ENCODE peak calls at places on chromosomes 5 and 9, in ten cellular contexts. H, S, M, C, J, A, P, V, O and E are unnamed samples. For H3K79me2, the result is how much of the 10 kb centered on the place peaks cover.

GRCh38 chr5:159099049-159099760 is 511 bp downstream of the EBF1 start:
- DNase-seq in H (peak), S (peak), M (peak), C (peak), J (peak), A (peak), P (peak), V (no peak), O (peak), E (no peak)

GRCh38 chr9:98022447-98022846 is 34.1 kb upstream of the NANS start:
- DNase-seq in H (no peak), S (no peak), M (no peak), C (no peak), J (peak), A (no peak), P (no peak), V (no peak), O (no peak), E (no peak)

GRCh38 chr5:136130581-136130980 is 2.1 kb upstream of the SMAD5 start:
- DNase-seq in H (no peak), S (no peak), M (no peak), C (no peak), J (no peak), A (no peak), P (no peak), V (no peak), O (no peak), E (no peak)

GRCh38 chr5:107671742-107672211 is 1.0 kb upstream of the EFNA5 start:
- DNase-seq in H (peak), S (peak), M (peak), C (peak), J (peak), A (peak), P (peak), V (peak), O (no peak), E (no peak)

GRCh38 chr5:38837416-38837815 is 8.4 kb upstream of the OSMR start:
- DNase-seq in H (no peak), S (no peak), M (no peak), C (no peak), J (no peak), A (no peak), P (no peak), V (no peak), O (no peak), E (no peak)

GRCh38 chr5:179777456-179777855 is 16.3 kb upstream of the LTC4S start:
- DNase-seq in H (no peak), S (no peak), M (no peak), C (no peak), J (no peak), A (no peak), P (no peak), V (no peak), O (no peak), E (no peak)

GRCh38 chr9:129648092-129648763 is 6.3 kb upstream of the ASB6 start:
- DNase-seq in H (no peak), S (no peak), M (no peak), C (no peak), J (no peak), A (no peak), P (no peak), V (no peak), O (no peak), E (no peak)

GRCh38 chr5:429453-430188 is 13.4 kb upstream of the EXOC3 start:
- DNase-seq in H (peak), S (no peak), M (no peak), C (no peak), J (peak), A (no peak), P (no peak), V (no peak), O (no peak), E (no peak)

GRCh38 chr9:99167694-99168093 is 54.0 kb downstream of the ALG2 start:
- DNase-seq in H (no peak), S (no peak), M (no peak), C (no peak), J (no peak), A (no peak), P (no peak), V (no peak), O (no peak), E (no peak)

GRCh38 chr9:27333241-27334052 is 36.5 kb upstream of the EQTN start:
- DNase-seq in H (peak), S (peak), M (peak), C (peak), J (peak), A (peak), P (peak), V (peak), O (peak), E (peak)

GRCh38 chr9:9625248-9625647 is 987.6 kb downstream of the PTPRD start:
- DNase-seq in H (no peak), S (no peak), M (no peak), C (no peak), J (no peak), A (no peak), P (no peak), V (no peak), O (no peak), E (no peak)

GRCh38 chr5:88659529-88660325 is 223.3 kb downstream of the MEF2C start:
- DNase-seq in H (peak), S (no peak), M (peak), C (peak), J (no peak), A (peak), P (peak), V (no peak), O (peak), E (no peak)

GRCh38 chr5:167783145-167783817 is 508.2 kb upstream of the WWC1 start:
- DNase-seq in H (no peak), S (no peak), M (no peak), C (no peak), J (peak), A (no peak), P (no peak), V (no peak), O (no peak), E (no peak)

GRCh38 chr9:76510041-76510440 is 51.1 kb downstream of the GCNT1 start:
- DNase-seq in H (no peak), S (no peak), M (no peak), C (no peak), J (peak), A (no peak), P (no peak), V (no peak), O (no peak), E (no peak)

GRCh38 chr9:98317134-98317857 is 61.8 kb upstream of the TBC1D2 start:
- DNase-seq in H (no peak), S (peak), M (no peak), C (no peak), J (peak), A (no peak), P (no peak), V (no peak), O (no peak), E (no peak)

GRCh38 chr5:67160985-67161384 is 35.6 kb downstream of the CD180 start:
- DNase-seq in H (no peak), S (peak), M (no peak), C (no peak), J (peak), A (no peak), P (no peak), V (no peak), O (no peak), E (peak)

GRCh38 chr5:80181618-80182211 is 74.1 kb downstream of the SERINC5 start:
- DNase-seq in H (no peak), S (peak), M (peak), C (peak), J (no peak), A (no peak), P (no peak), V (peak), O (peak), E (no peak)

GRCh38 chr9:68749579-68750159 is 44.6 kb downstream of the PIP5K1B start:
- DNase-seq in H (no peak), S (no peak), M (no peak), C (no peak), J (no peak), A (peak), P (no peak), V (no peak), O (no peak), E (no peak)

GRCh38 chr5:62720036-62720441 is 141.4 kb downstream of the LRRC70 start:
- DNase-seq in H (peak), S (peak), M (peak), C (peak), J (peak), A (peak), P (peak), V (peak), O (peak), E (no peak)

GRCh38 chr5:27472000-27472763 is 433.8 kb upstream of the CDH9 start:
- DNase-seq in H (peak), S (no peak), M (peak), C (peak), J (peak), A (peak), P (peak), V (no peak), O (no peak), E (no peak)

GRCh38 chr9:88529496-88529895 is 5.5 kb upstream of the NXNL2 start:
- DNase-seq in H (no peak), S (no peak), M (no peak), C (no peak), J (no peak), A (no peak), P (no peak), V (no peak), O (no peak), E (no peak)

GRCh38 chr5:133825631-133826289 is 142.7 kb downstream of the C5orf15 start:
- DNase-seq in H (no peak), S (no peak), M (peak), C (no peak), J (no peak), A (no peak), P (no peak), V (no peak), O (peak), E (no peak)

GRCh38 chr9:122379340-122379739 is 8.5 kb downstream of the PTGS1 start:
- DNase-seq in H (no peak), S (no peak), M (peak), C (no peak), J (no peak), A (no peak), P (no peak), V (no peak), O (peak), E (no peak)

GRCh38 chr5:145218982-145219381 is 616.2 kb downstream of the PRELID2 start:
- DNase-seq in H (no peak), S (no peak), M (no peak), C (no peak), J (no peak), A (no peak), P (no peak), V (no peak), O (no peak), E (no peak)

GRCh38 chr5:35644543-35644942 is 26.9 kb downstream of the SPEF2 start:
- DNase-seq in H (peak), S (no peak), M (no peak), C (no peak), J (no peak), A (peak), P (no peak), V (no peak), O (peak), E (no peak)

GRCh38 chr9:99411068-99411467 is 189.0 kb downstream of the SEC61B start:
- DNase-seq in H (no peak), S (peak), M (no peak), C (no peak), J (peak), A (no peak), P (no peak), V (no peak), O (no peak), E (no peak)

GRCh38 chr9:137618105-137619067 is at the start of gene EHMT1:
- DNase-seq in H (peak), S (peak), M (peak), C (peak), J (peak), A (peak), P (peak), V (peak), O (peak), E (no peak)

GRCh38 chr5:140647042-140647341 is 438 bp downstream of the NDUFA2 start:
- DNase-seq in H (no peak), S (no peak), M (no peak), C (peak), J (no peak), A (no peak), P (no peak), V (no peak), O (no peak), E (no peak)

GRCh38 chr9:120886490-120886967 is 9.5 kb upstream of the PHF19 start:
- DNase-seq in H (no peak), S (peak), M (no peak), C (no peak), J (peak), A (no peak), P (no peak), V (no peak), O (peak), E (no peak)

GRCh38 chr5:166031926-166032325 is 2259.5 kb upstream of the WWC1 start:
- DNase-seq in H (no peak), S (peak), M (no peak), C (peak), J (no peak), A (no peak), P (no peak), V (no peak), O (no peak), E (peak)

GRCh38 chr5:133336121-133336968 is 276.0 kb downstream of the FSTL4 start:
- DNase-seq in H (no peak), S (peak), M (no peak), C (no peak), J (no peak), A (no peak), P (no peak), V (no peak), O (no peak), E (no peak)

GRCh38 chr5:68054625-68055024 is 160.9 kb upstream of the PIK3R1 start:
- DNase-seq in H (no peak), S (no peak), M (no peak), C (no peak), J (no peak), A (peak), P (no peak), V (no peak), O (no peak), E (no peak)

GRCh38 chr9:29214702-29215248 is 1641.5 kb upstream of the C9orf72 start:
- DNase-seq in H (peak), S (no peak), M (no peak), C (peak), J (no peak), A (peak), P (peak), V (no peak), O (no peak), E (no peak)

GRCh38 chr5:980001-980588 is 28.5 kb upstream of the NKD2 start:
- DNase-seq in H (peak), S (no peak), M (no peak), C (peak), J (no peak), A (peak), P (peak), V (no peak), O (no peak), E (no peak)

GRCh38 chr9:13661014-13661413 is 381.5 kb upstream of the MPDZ start:
- DNase-seq in H (no peak), S (no peak), M (peak), C (no peak), J (no peak), A (no peak), P (no peak), V (no peak), O (no peak), E (no peak)

GRCh38 chr5:150512368-150512747 is 4.4 kb downstream of the NDST1 start:
- DNase-seq in H (no peak), S (no peak), M (no peak), C (no peak), J (no peak), A (no peak), P (no peak), V (no peak), O (no peak), E (no peak)

DNA sequence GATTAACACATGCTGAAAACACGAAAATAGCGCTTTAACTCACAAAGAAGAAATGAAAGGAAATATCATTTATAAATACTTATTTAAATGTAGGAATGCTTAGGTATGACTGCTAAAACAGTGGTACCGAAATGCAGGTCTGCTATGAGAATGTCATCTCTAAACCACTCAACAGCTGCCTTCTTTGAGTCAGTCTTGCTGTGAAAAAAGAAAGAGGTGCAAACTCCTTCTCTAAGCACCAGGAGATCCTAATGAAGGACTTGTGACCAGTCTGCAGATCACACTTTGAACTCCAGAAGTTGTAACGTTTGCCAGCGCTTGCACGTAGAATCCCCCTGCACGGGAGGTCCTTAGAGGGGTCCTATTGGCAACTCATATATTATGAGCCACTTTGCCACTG is 86.6 kb downstream of the TRIO start:
- DNase-seq in H (no peak), S (no peak), M (no peak), C (no peak), J (no peak), A (no peak), P (no peak), V (no peak), O (no peak), E (no peak)
- H3K79me2 ChIP-seq in H (under half), S (half or more), M (half or more), C (half or more), J (half or more), A (half or more), P (half or more), V (half or more), O (under half), E (half or more)

DNA sequence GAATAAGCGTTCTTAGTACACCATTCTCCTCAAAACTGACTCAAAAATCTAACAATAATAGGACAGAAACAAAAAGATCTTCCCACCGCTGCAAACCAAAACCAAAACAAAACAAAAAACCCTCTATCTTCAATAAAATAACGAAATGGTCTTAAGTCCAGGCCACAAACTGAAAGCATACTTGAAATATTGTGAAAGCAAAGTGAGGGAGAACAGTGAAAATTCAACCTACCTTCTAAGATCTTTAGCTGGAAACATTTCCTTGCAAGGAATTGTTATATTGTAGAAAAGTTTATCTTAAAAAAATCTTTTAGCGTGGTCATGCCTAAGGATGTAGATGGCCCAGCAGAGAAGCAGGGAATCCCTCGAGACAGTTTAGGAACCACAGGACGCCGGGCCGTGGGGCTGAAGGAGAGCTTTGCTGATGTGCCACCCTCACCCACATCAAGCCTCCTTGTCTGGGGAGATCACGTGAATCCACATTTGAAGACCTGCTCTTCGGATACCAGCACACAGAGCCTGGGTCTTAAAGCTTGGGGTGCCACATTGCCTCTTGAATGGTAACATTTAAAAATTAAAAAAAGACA is 27.8 kb upstream of the LVRN start:
- DNase-seq in H (no peak), S (no peak), M (no peak), C (no peak), J (no peak), A (no peak), P (no peak), V (no peak), O (no peak), E (no peak)
- H3K4me2 ChIP-seq in H (no peak), S (no peak), M (no peak), C (no peak), J (no peak), A (no peak), P (no peak), V (no peak), O (no peak), E (no peak)

GRCh38 chr9:21806644-21807043 is 4.2 kb downstream of the MTAP start:
- DNase-seq in H (no peak), S (no peak), M (no peak), C (no peak), J (no peak), A (no peak), P (no peak), V (no peak), O (no peak), E (no peak)
- H3K79me2 ChIP-seq in H (half or more), S (half or more), M (half or more), C (half or more), J (half or more), A (half or more), P (half or more), V (half or more), O (half or more), E (half or more)

GRCh38 chr9:91359734-91360470 is 1.8 kb downstream of the AUH start:
- DNase-seq in H (no peak), S (peak), M (no peak), C (no peak), J (no peak), A (no peak), P (no peak), V (no peak), O (no peak), E (no peak)

GRCh38 chr9:91362212-91362611 is 494 bp upstream of the AUH start:
- DNase-seq in H (no peak), S (no peak), M (no peak), C (no peak), J (no peak), A (no peak), P (no peak), V (no peak), O (no peak), E (no peak)

GRCh38 chr9:91361294-91362201 is at the start of gene AUH:
- DNase-seq in H (peak), S (peak), M (peak), C (peak), J (peak), A (peak), P (peak), V (peak), O (peak), E (peak)

GRCh38 chr9:91360551-91361293 is 996 bp downstream of the AUH start:
- DNase-seq in H (no peak), S (no peak), M (no peak), C (peak), J (peak), A (peak), P (no peak), V (no peak), O (peak), E (no peak)

DNA sequence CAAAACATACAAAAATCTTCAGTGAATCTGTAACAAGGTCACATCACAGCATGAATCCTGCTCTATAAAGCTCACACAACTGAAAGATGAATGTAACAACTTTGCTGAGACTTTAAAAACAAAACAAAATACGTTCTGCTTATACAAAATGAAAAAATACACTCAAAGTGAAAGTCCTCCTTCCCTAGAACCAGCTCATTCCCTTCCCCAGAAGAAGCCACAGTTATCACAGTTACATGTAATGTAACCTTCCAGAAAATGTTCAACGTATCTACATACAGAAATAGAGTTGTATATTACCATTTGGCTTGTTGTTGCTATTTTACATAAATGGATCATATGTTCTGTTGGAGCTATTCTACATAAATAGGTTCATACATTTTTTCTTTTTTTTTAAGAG is 2.6 kb downstream of the AUH start:
- DNase-seq in H (no peak), S (no peak), M (no peak), C (no peak), J (no peak), A (no peak), P (no peak), V (no peak), O (no peak), E (no peak)
- H3K4me2 ChIP-seq in H (no peak), S (no peak), M (no peak), C (peak), J (peak), A (no peak), P (no peak), V (no peak), O (peak), E (no peak)